ENCODE peak calls at places on chromosomes 3 and 15, in five cellular contexts. H, Q, U, X and L are unnamed samples.

GRCh38 chr15:92848852-92849598 is 51.1 kb upstream of the CHD2 start:
- DNase-seq in Q (no peak), U (peak), X (peak), H (no peak), L (peak)

GRCh38 chr15:34271493-34271892 is 46.7 kb downstream of the EMC4 start:
- DNase-seq in H (peak), X (peak), U (peak), Q (no peak), L (peak)

GRCh38 chr15:25611603-25612002 is 172.8 kb upstream of the UBE3A start:
- DNase-seq in X (peak), U (no peak), Q (no peak), H (no peak), L (no peak)

GRCh38 chr3:29285356-29286070 is 4.6 kb downstream of the RBMS3 start:
- DNase-seq in U (peak), Q (no peak), H (no peak), X (peak), L (peak)

GRCh38 chr3:88113311-88114162 is 36.2 kb upstream of the C3orf38 start:
- DNase-seq in X (peak), Q (no peak), H (peak), U (peak), L (peak)

GRCh38 chr15:74826372-74826819 is at the start of gene CPLX3:
- DNase-seq in X (no peak), U (no peak), Q (no peak), H (no peak), L (peak)

GRCh38 chr15:72521682-72522081 is 47.6 kb downstream of the ARIH1 start:
- DNase-seq in Q (no peak), H (no peak), X (peak), U (peak), L (peak)

GRCh38 chr15:95826831-95827230 is 503.7 kb upstream of the NR2F2 start:
- DNase-seq in U (no peak), Q (no peak), X (no peak), H (no peak), L (no peak)

GRCh38 chr15:41105348-41106334 is 10.4 kb downstream of the INO80 start:
- DNase-seq in X (no peak), U (no peak), H (no peak), Q (no peak), L (peak)

GRCh38 chr3:114632757-114633424 is 339.1 kb downstream of the TIGIT start:
- DNase-seq in U (no peak), Q (no peak), X (no peak), H (no peak), L (no peak)

GRCh38 chr15:72782993-72783562 is 480 bp downstream of the ADPGK start:
- DNase-seq in H (no peak), Q (no peak), X (peak), U (no peak), L (peak)

GRCh38 chr3:171113716-171114115 is 87.2 kb upstream of the SLC2A2 start:
- DNase-seq in X (no peak), H (no peak), U (no peak), Q (no peak), L (no peak)

GRCh38 chr15:38890194-38890593 is 325.6 kb upstream of the RASGRP1 start:
- DNase-seq in U (no peak), H (no peak), Q (no peak), X (no peak), L (no peak)

GRCh38 chr15:101538177-101538576 is 48.7 kb upstream of the PCSK6 start:
- DNase-seq in H (no peak), Q (no peak), X (no peak), U (no peak), L (no peak)

GRCh38 chr3:140334105-140334504 is 343.8 kb upstream of the TRIM42 start:
- DNase-seq in X (no peak), H (no peak), Q (no peak), U (no peak), L (no peak)

GRCh38 chr3:62538706-62539356 is 165.5 kb upstream of the FEZF2 start:
- DNase-seq in Q (no peak), H (no peak), U (no peak), X (no peak), L (no peak)

GRCh38 chr3:143951351-143951971 is 20.2 kb upstream of the DIPK2A start:
- DNase-seq in H (no peak), U (peak), X (peak), Q (no peak), L (peak)

GRCh38 chr3:125634346-125634964 is 39.2 kb upstream of the OSBPL11 start:
- DNase-seq in U (no peak), Q (no peak), H (no peak), X (no peak), L (no peak)

GRCh38 chr15:57316451-57316850 is 59.9 kb upstream of the CGNL1 start:
- DNase-seq in X (no peak), H (no peak), Q (no peak), U (no peak), L (no peak)

GRCh38 chr3:155744091-155744625 is 713 bp downstream of the PLCH1 start:
- DNase-seq in X (no peak), U (no peak), H (no peak), Q (peak), L (no peak)

GRCh38 chr15:92910451-92910850 is 10.3 kb downstream of the CHD2 start:
- DNase-seq in H (no peak), X (no peak), U (no peak), Q (peak), L (no peak)

GRCh38 chr3:185649414-185649813 is 63.3 kb downstream of the SENP2 start:
- DNase-seq in Q (no peak), U (peak), X (peak), H (no peak), L (no peak)

GRCh38 chr3:44359146-44359751 is 20.7 kb downstream of the TCAIM start:
- DNase-seq in Q (no peak), H (no peak), X (no peak), U (no peak), L (peak)

GRCh38 chr15:26029146-26029545 is 166.0 kb upstream of the ATP10A start:
- DNase-seq in Q (no peak), H (no peak), X (no peak), U (no peak), L (no peak)

GRCh38 chr3:64954995-64955636 is 267.3 kb upstream of the ADAMTS9 start:
- DNase-seq in X (no peak), H (peak), Q (no peak), U (peak), L (no peak)

GRCh38 chr3:55486857-55487375 is at the start of gene WNT5A:
- DNase-seq in Q (peak), X (peak), U (peak), H (no peak), L (peak)

GRCh38 chr3:55484741-55485207 is 2.3 kb downstream of the WNT5A start:
- DNase-seq in Q (no peak), U (no peak), H (no peak), X (no peak), L (no peak)

GRCh38 chr3:55484191-55484644 is 2.9 kb downstream of the WNT5A start:
- DNase-seq in U (peak), Q (no peak), H (no peak), X (no peak), L (peak)

GRCh38 chr3:55486101-55486856 is 827 bp downstream of the WNT5A start:
- DNase-seq in X (peak), H (no peak), U (peak), Q (peak), L (peak)

DNA sequence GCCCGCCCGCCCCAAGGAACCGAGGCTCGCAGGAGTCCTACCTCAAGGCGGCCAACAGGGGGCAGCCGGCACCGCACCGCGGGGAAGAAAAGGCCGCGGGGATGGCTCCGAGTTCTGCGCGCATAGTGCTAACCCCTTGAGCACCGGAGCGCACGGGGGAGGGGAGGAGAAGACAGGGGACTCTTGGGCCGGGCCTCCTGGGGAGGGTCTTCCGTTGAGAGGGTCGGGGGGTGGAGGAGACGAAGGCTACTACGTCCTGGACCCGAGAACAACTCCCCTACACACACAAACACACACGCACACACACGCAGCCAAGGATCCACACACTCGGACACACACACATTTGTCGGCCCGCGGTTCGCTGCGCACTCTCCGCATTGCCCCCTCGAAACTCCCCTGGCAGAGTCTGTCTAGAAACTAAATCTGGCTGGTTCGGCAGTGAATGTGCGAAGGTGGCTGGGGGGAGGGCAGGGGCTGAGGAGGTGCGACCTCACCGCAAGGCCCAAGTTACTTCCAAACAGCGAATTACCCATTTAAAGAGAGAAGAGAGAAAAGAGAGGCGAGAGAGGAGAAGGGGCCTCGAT is 1.8 kb downstream of the WNT5A start:
- DNase-seq in H (no peak), Q (peak), X (peak), U (peak), L (peak)
- TF ChIP-seq CTCF in H (peak), Q (peak), X (peak), U (peak), L (peak)

GRCh38 chr3:46580675-46581074 is 14.6 kb upstream of the LRRC2 start:
- DNase-seq in Q (no peak), U (no peak), X (no peak), H (no peak), L (no peak)
- H3K4me3 ChIP-seq in Q (no peak), U (no peak), X (no peak), H (no peak), L (no peak)

DNA sequence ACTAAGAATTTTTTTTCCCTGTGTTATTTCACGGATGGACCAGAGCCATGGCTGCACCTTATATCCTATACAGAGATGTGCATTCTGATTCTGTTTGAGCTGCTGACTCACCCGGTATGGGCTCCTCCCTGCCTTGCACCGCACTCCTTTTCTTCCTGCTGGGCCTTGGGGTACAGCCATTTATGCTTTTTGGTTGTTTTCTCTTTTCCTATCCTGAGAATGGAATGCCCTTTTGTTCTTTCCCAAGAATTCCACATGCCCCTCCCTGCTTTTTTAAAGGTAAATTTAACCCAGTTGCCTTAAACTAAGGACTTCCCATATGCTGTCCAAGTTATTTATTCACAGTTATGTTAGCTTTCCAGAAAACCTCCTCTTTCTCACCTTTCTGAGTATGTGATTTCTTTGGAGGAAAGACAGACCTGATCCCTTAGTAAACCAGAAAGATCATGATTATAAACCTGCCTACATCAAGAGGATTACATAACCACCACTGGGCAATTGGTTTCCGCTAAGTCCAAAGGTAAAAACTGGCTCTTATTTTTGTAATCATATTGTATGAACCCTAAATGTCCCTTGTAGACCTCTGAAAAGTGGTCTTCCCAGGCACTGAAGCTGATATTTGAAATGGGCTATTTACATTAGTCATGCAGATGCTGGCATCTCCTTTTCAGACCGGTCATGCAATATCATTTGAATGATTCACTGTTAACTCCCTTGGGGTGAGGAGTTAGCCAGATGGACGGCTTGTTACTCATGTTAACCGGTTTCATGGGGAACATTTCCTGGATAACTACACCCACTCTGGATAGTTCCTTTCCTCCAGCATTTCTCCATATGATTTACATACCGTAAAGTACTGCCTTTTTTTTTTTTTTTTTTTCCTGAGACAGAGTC is 45.5 kb downstream of the TMOD3 start:
- DNase-seq in H (peak), X (peak), Q (no peak), U (peak), L (peak)
- TF ChIP-seq CTCF in H (no peak), X (no peak), Q (no peak), U (no peak), L (no peak)

DNA sequence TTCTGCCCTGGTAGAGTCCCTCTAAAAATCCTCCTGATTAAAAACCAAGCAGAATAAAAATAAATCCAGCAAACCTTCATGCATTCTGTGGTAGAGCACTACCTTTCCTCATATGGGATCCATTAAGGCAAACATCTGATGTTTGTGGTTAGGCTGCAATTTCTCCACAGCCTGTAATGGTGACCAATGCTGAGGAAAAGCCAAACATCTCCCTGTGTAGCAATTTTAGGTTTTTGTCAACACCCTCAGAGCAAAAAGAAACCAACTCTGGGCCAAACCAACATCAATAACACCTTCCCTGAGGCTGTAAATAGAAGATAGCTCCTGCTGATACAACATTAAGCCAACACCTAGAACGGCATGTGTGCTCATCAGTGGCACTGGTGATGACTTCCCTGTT is 191.6 kb downstream of the ATP8B4 start:
- DNase-seq in X (peak), Q (no peak), U (peak), H (no peak), L (peak)
- H3K4me3 ChIP-seq in X (no peak), Q (no peak), U (no peak), H (no peak), L (no peak)

GRCh38 chr3:99928758-99929408 is 111.2 kb downstream of the CMSS1 start:
- DNase-seq in H (no peak), U (no peak), X (no peak), Q (no peak), L (no peak)
- TF ChIP-seq CTCF in H (peak), U (peak), X (peak), Q (peak), L (no peak)

GRCh38 chr15:46089438-46090044 is 454.7 kb downstream of the SQOR start:
- DNase-seq in Q (no peak), X (no peak), U (peak), H (no peak), L (no peak)

GRCh38 chr15:46088486-46089437 is 453.9 kb downstream of the SQOR start:
- DNase-seq in H (no peak), U (peak), X (no peak), Q (no peak), L (no peak)

GRCh38 chr15:46091860-46092450 is 457.1 kb downstream of the SQOR start:
- DNase-seq in H (no peak), U (peak), Q (no peak), X (peak), L (peak)
- H3K4me3 ChIP-seq in H (no peak), U (no peak), Q (no peak), X (no peak), L (no peak)

GRCh38 chr3:139020036-139020867 is 474 bp downstream of the PRR23B start:
- DNase-seq in H (no peak), U (no peak), Q (no peak), X (no peak), L (no peak)

GRCh38 chr3:139024968-139025367 is 4.2 kb upstream of the PRR23B start:
- DNase-seq in H (no peak), U (no peak), Q (no peak), X (no peak), L (no peak)

GRCh38 chr3:139016430-139017048 is 4.2 kb downstream of the PRR23B start:
- DNase-seq in X (peak), Q (no peak), H (no peak), U (no peak), L (no peak)

GRCh38 chr3:139020868-139021234 is at the start of gene PRR23B:
- DNase-seq in X (no peak), U (no peak), Q (no peak), H (no peak), L (no peak)
- TF ChIP-seq CTCF in X (peak), U (no peak), Q (no peak), H (no peak), L (peak)

GRCh38 chr3:53496984-53497383 is 2.6 kb downstream of the CACNA1D start:
- DNase-seq in U (no peak), Q (no peak), H (no peak), X (no peak), L (no peak)

GRCh38 chr3:53495091-53495517 is 693 bp downstream of the CACNA1D start:
- DNase-seq in H (no peak), Q (no peak), U (no peak), X (no peak), L (no peak)

GRCh38 chr3:53493618-53493996 is 804 bp upstream of the CACNA1D start:
- DNase-seq in Q (no peak), U (no peak), X (no peak), H (no peak), L (no peak)

GRCh38 chr3:53493997-53494791 is at the start of gene CACNA1D:
- DNase-seq in Q (no peak), X (no peak), U (peak), H (no peak), L (no peak)

DNA sequence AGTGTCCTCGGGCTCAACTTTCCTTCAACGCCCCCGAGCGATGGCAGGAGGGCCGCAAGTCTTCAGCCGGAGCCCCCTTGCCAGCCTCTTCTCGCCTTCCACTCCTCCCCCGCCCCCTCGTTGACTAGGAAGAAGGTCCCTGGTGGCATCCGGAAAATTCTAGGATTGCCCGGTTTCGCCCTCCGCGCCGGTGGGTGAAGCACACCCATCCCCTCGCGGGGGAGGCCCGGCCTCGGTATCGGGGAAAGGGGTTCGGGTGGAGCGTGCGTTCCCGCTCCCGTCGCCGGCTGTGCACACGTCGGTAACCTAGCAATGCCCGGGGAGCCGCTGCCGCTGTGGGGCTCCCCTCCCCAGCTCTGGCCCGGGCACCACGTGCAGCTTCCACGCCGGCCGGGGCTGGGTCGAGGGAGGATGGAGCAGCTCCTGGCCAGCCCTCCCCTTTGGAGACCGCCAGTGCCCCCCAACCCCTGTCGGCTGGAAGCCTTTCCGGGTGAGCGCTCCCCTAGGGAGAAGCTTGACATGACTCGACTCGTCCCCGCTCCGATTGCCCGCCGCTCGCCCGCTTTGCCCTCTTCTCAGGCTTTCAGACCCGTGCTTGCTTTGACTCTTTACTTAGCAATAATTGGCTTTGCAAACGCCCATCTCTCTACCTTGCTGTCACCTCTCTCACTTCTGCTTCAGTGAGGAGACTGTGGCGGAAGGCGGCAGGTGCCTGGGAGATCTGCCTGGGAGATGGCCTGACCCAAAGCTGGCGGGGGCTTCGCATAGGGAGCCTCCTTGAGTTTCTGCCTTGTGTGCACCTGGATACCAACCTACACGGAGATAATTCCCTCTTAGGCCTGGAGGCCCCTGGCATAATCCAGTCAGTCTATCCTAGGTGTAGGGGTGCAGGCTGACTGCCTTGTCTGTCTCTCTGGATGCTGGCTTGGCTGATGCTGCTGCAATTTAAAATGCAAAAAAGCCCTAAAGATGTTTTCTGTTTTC is 1.4 kb downstream of the CACNA1D start:
- DNase-seq in Q (no peak), U (no peak), H (no peak), X (no peak), L (no peak)
- H3K4me3 ChIP-seq in Q (peak), U (peak), H (peak), X (no peak), L (no peak)